ENCODE peak calls at places on chromosome 18, in four cellular contexts. One of them, this sample, is unnamed.
A peak's percentile ranks its signal among the peaks of the same experiment; 100 is the strongest.

GRCh38 chr18:79672490-79673276 is 6.9 kb upstream of the CTDP1 start:
- DNase-seq in heart left ventricle: no peak
- DNase-seq in breast epithelium: no peak
- DNase-seq in stomach: no peak
- DNase-seq in this sample: peak; percentile 35

GRCh38 chr18:34976899-34977786 is 64.1 kb upstream of the MAPRE2 start:
- DNase-seq in heart left ventricle: peak; percentile 86
- DNase-seq in breast epithelium: peak; percentile 75
- DNase-seq in stomach: peak; percentile 91
- DNase-seq in this sample: peak; percentile 85

GRCh38 chr18:45237639-45238038 is 377.6 kb upstream of the SLC14A2 start:
- DNase-seq in heart left ventricle: no peak
- DNase-seq in breast epithelium: no peak
- DNase-seq in stomach: no peak
- DNase-seq in this sample: no peak

GRCh38 chr18:60003610-60004185 is 103.9 kb downstream of the PMAIP1 start:
- DNase-seq in heart left ventricle: no peak
- DNase-seq in breast epithelium: no peak
- DNase-seq in stomach: no peak
- DNase-seq in this sample: no peak

GRCh38 chr18:70288171-70288850 is 534 bp upstream of the SOCS6 start:
- DNase-seq in heart left ventricle: peak; percentile 52
- DNase-seq in breast epithelium: peak; percentile 53
- DNase-seq in stomach: peak; percentile 53
- DNase-seq in this sample: no peak

GRCh38 chr18:35171315-35171987 is 69.4 kb upstream of the ZNF397 start:
- DNase-seq in heart left ventricle: no peak
- DNase-seq in breast epithelium: no peak
- DNase-seq in stomach: no peak
- DNase-seq in this sample: no peak

GRCh38 chr18:78721986-78722385 is 257.6 kb upstream of the SALL3 start:
- DNase-seq in heart left ventricle: no peak
- DNase-seq in breast epithelium: no peak
- DNase-seq in stomach: no peak
- DNase-seq in this sample: no peak

GRCh38 chr18:22241806-22242440 is 72.5 kb downstream of the GATA6 start:
- DNase-seq in heart left ventricle: no peak
- DNase-seq in breast epithelium: no peak
- DNase-seq in stomach: peak; percentile 60
- DNase-seq in this sample: no peak

GRCh38 chr18:3652380-3653262 is 202.6 kb downstream of the TGIF1 start:
- DNase-seq in heart left ventricle: peak; percentile 44
- DNase-seq in breast epithelium: no peak
- DNase-seq in stomach: peak; percentile 80
- DNase-seq in this sample: no peak
- H3K4me1 ChIP-seq in heart left ventricle: no peaks in the 10 kb centered on the region
- H3K4me1 ChIP-seq in breast epithelium: no peaks in the 10 kb centered on the region
- H3K4me1 ChIP-seq in stomach: no peaks in the 10 kb centered on the region
- H3K4me1 ChIP-seq in this sample: no peaks in the 10 kb centered on the region

DNA sequence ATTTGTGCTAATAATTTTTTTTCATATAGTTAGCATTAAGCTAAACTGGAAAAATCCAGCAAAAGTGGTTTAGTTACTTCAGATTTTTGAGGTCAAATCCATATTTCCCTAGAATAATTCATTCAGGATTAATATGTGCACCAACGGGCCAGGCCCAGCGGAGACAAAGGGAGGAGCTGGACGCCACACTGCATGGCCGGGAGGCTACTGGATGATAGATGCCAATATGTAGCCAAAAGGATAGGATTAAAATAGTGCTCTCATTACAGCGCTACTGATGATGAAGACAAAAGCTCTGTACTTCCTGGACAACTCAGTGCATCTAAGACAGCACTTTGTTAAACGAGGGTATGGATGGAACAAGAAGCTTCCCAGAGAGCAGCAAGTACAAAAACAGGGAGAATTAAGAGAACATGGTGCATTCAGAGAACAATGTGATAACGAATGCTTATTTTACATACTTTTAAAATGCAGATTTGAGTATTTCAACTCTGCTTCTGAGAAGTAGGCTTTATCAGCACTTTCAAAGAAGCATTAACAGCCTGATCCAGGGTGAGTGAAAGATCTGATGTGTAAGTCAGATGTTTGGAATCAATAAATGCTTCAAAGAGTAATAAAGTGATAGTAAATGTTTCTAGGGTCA is 39.8 kb downstream of the PPP4R1 start:
- DNase-seq in heart left ventricle: no peak
- DNase-seq in breast epithelium: no peak
- DNase-seq in stomach: no peak
- DNase-seq in this sample: no peak
- TF ChIP-seq POLR2A in heart left ventricle: no peak
- TF ChIP-seq POLR2A in breast epithelium: no peak
- TF ChIP-seq POLR2A in stomach: no peak
- TF ChIP-seq POLR2A in this sample: no peak

GRCh38 chr18:58251416-58251815 is 207.4 kb downstream of the NEDD4L start:
- DNase-seq in heart left ventricle: no peak
- DNase-seq in breast epithelium: no peak
- DNase-seq in stomach: no peak
- DNase-seq in this sample: no peak
- H3K4me1 ChIP-seq in heart left ventricle: peaks cover 7% of the 10 kb centered on the region
- H3K4me1 ChIP-seq in breast epithelium: peaks cover 6% of the 10 kb centered on the region
- H3K4me1 ChIP-seq in stomach: peaks cover 64% of the 10 kb centered on the region
- H3K4me1 ChIP-seq in this sample: peaks cover 19% of the 10 kb centered on the region

GRCh38 chr18:9478545-9478944 is 3.2 kb downstream of the RALBP1 start:
- DNase-seq in heart left ventricle: no peak
- DNase-seq in breast epithelium: no peak
- DNase-seq in stomach: no peak
- DNase-seq in this sample: peak; percentile 77

GRCh38 chr18:9477509-9477908 is 2.2 kb downstream of the RALBP1 start:
- DNase-seq in heart left ventricle: no peak
- DNase-seq in breast epithelium: no peak
- DNase-seq in stomach: no peak
- DNase-seq in this sample: no peak

GRCh38 chr18:9474103-9474982 is 970 bp upstream of the RALBP1 start:
- DNase-seq in heart left ventricle: no peak
- DNase-seq in breast epithelium: peak; percentile 80
- DNase-seq in stomach: no peak
- DNase-seq in this sample: no peak

GRCh38 chr18:9474983-9475642 is at the start of gene RALBP1:
- DNase-seq in heart left ventricle: peak; percentile 99
- DNase-seq in breast epithelium: peak; percentile 100
- DNase-seq in stomach: peak; percentile 100
- DNase-seq in this sample: peak; percentile 100

GRCh38 chr18:9475643-9476580 is 599 bp downstream of the RALBP1 start:
- DNase-seq in heart left ventricle: no peak
- DNase-seq in breast epithelium: no peak
- DNase-seq in stomach: no peak
- DNase-seq in this sample: peak; percentile 61
- TF ChIP-seq POLR2A in heart left ventricle: no peak
- TF ChIP-seq POLR2A in breast epithelium: no peak
- TF ChIP-seq POLR2A in stomach: no peak
- TF ChIP-seq POLR2A in this sample: no peak

GRCh38 chr18:76457957-76458356 is 37.1 kb downstream of the ZNF516 start:
- DNase-seq in heart left ventricle: no peak
- DNase-seq in breast epithelium: no peak
- DNase-seq in stomach: no peak
- DNase-seq in this sample: no peak
- H3K4me1 ChIP-seq in heart left ventricle: peaks cover 13% of the 10 kb centered on the region
- H3K4me1 ChIP-seq in breast epithelium: peaks cover 13% of the 10 kb centered on the region
- H3K4me1 ChIP-seq in stomach: peaks cover 78% of the 10 kb centered on the region
- H3K4me1 ChIP-seq in this sample: peaks cover 13% of the 10 kb centered on the region

GRCh38 chr18:62323483-62324354 is 1.4 kb upstream of the TNFRSF11A start:
- DNase-seq in heart left ventricle: no peak
- DNase-seq in breast epithelium: no peak
- DNase-seq in stomach: no peak
- DNase-seq in this sample: no peak
- TF ChIP-seq POLR2A in heart left ventricle: no peak
- TF ChIP-seq POLR2A in breast epithelium: no peak
- TF ChIP-seq POLR2A in stomach: no peak
- TF ChIP-seq POLR2A in this sample: no peak

GRCh38 chr18:21205695-21206094 is 36.3 kb upstream of the GREB1L start:
- DNase-seq in heart left ventricle: no peak
- DNase-seq in breast epithelium: no peak
- DNase-seq in stomach: no peak
- DNase-seq in this sample: no peak

GRCh38 chr18:21203842-21204241 is 38.2 kb upstream of the GREB1L start:
- DNase-seq in heart left ventricle: no peak
- DNase-seq in breast epithelium: no peak
- DNase-seq in stomach: no peak
- DNase-seq in this sample: no peak

DNA sequence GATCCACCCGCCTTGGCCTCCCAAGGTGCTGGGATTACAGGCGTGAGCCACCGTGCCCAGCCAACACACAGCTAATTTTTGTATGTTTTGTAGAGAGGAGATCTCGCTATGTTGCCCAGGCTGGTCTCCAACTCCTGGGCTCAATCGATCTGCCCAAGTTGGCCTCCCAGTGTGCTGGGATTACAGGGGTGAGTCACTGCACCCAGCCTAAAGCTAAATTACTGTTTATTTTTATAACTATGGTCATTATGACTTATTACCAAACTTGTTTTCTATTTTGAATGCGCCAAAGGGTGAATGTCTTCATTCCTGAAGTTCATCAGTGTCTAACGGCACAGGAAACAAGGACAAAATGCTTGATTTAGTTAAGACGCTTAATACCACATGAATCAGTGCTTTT is 38.9 kb upstream of the GREB1L start:
- DNase-seq in heart left ventricle: no peak
- DNase-seq in breast epithelium: no peak
- DNase-seq in stomach: no peak
- DNase-seq in this sample: no peak
- H3K4me1 ChIP-seq in heart left ventricle: no peaks in the 10 kb centered on the region
- H3K4me1 ChIP-seq in breast epithelium: no peaks in the 10 kb centered on the region
- H3K4me1 ChIP-seq in stomach: no peaks in the 10 kb centered on the region
- H3K4me1 ChIP-seq in this sample: no peaks in the 10 kb centered on the region

GRCh38 chr18:3593904-3594759 is 144.2 kb downstream of the TGIF1 start:
- DNase-seq in heart left ventricle: peak; percentile 91
- DNase-seq in breast epithelium: peak; percentile 89
- DNase-seq in stomach: peak; percentile 90
- DNase-seq in this sample: peak; percentile 92
- TF ChIP-seq POLR2A in heart left ventricle: no peak
- TF ChIP-seq POLR2A in breast epithelium: no peak
- TF ChIP-seq POLR2A in stomach: no peak
- TF ChIP-seq POLR2A in this sample: peak; percentile 80

This sample was measured in upper lobe of left lung.